ENCODE peak calls at places on chromosomes 3 and 15, in ten cellular contexts. L is hypothalamus; P is NCI-H774; U is stimulated activated CD4-positive, alpha-beta T cell treated with anti-CD3 and anti-CD28 coated beads, Interleukin-1b, Interleukin-23, amount 100 ng/mL, for 48 hours; A is amniotic epithelial cell; K is stomach; I is endothelial cell; F is HS-27A; Q is activated naive CD4-positive, alpha-beta T cell treated with anti-CD3 and anti-CD28 coated beads, Interleukin-2, amount 10 ng/mL, durations not matched to agents 7 days and 5 days; M is HCEC 1CT. R is an unnamed sample.

GRCh38 chr3:16512435-16513140 is 911 bp downstream of the RFTN1 start:
- DNase-seq in L (no peak), P (no peak), U (peak; percentile 59), A (no peak), K (peak; percentile 26), I (peak; percentile 8), F (no peak), Q (peak; percentile 63), M (no peak), R (no peak)

GRCh38 chr3:15294914-15295313 is 37.5 kb downstream of the SH3BP5 start:
- DNase-seq in L (no peak), P (no peak), U (no peak), A (no peak), K (no peak), I (no peak), F (no peak), Q (no peak), M (no peak), R (no peak)

GRCh38 chr15:87620393-87620792 is 636.1 kb downstream of the NTRK3 start:
- DNase-seq in L (no peak), P (no peak), U (no peak), A (no peak), K (no peak), I (no peak), F (no peak), Q (no peak), M (no peak), R (no peak)

GRCh38 chr3:172846706-172847105 is 96.2 kb downstream of the ECT2 start:
- DNase-seq in L (no peak), P (no peak), U (no peak), A (peak; percentile 70), K (no peak), I (no peak), F (no peak), Q (no peak), M (no peak), R (no peak)

GRCh38 chr3:108242776-108243175 is 20.6 kb upstream of the IFT57 start:
- DNase-seq in L (no peak), P (no peak), U (no peak), A (no peak), K (no peak), I (no peak), F (no peak), Q (no peak), M (no peak), R (no peak)

GRCh38 chr3:144760831-144761230 is 789.2 kb downstream of the DIPK2A start:
- DNase-seq in L (no peak), P (no peak), U (no peak), A (peak; percentile 31), K (peak; percentile 41), I (no peak), F (no peak), Q (no peak), M (no peak), R (no peak)

GRCh38 chr3:16509721-16510619 is 3.5 kb downstream of the RFTN1 start:
- DNase-seq in L (no peak), P (no peak), U (peak; percentile 46), A (no peak), K (no peak), I (no peak), F (no peak), Q (no peak), M (no peak), R (no peak)

GRCh38 chr3:113897373-113897777 is 50.4 kb upstream of the ZDHHC23 start:
- DNase-seq in L (no peak), P (peak; percentile 16), U (no peak), A (no peak), K (no peak), I (no peak), F (no peak), Q (no peak), M (no peak), R (no peak)

GRCh38 chr3:32166654-32167053 is 60.2 kb downstream of the GPD1L start:
- DNase-seq in L (no peak), P (no peak), U (no peak), A (no peak), K (no peak), I (no peak), F (no peak), Q (no peak), M (no peak), R (no peak)

GRCh38 chr3:53161345-53161819 is 373 bp downstream of the PRKCD start:
- DNase-seq in L (no peak), P (no peak), U (no peak), A (no peak), K (no peak), I (no peak), F (no peak), Q (no peak), M (no peak), R (peak; percentile 20)

GRCh38 chr3:45473841-45474240 is 85.5 kb downstream of the LARS2 start:
- DNase-seq in L (no peak), P (no peak), U (no peak), A (peak; percentile 14), K (no peak), I (no peak), F (no peak), Q (no peak), M (no peak), R (no peak)

R was measured in RKO.